ENCODE peak calls at places on chromosome 17, in four cellular contexts. One of them, this sample, is unnamed.

GRCh38 chr17:77271421-77271820 is 130.7 kb downstream of the SEC14L1 start:
- DNase-seq in psoas muscle: no peak
- DNase-seq in NCI-H1436: no peak
- DNase-seq in activated T-helper 9 cell treated with anti-CD3 and anti-CD28 coated beads, Interleukin-2, amount 50 U/mL, for 16 hours: no peak
- DNase-seq in this sample: no peak

GRCh38 chr17:19486351-19487008 is 47.2 kb upstream of the SLC47A1 start:
- DNase-seq in psoas muscle: no peak
- DNase-seq in NCI-H1436: no peak
- DNase-seq in activated T-helper 9 cell treated with anti-CD3 and anti-CD28 coated beads, Interleukin-2, amount 50 U/mL, for 16 hours: no peak
- DNase-seq in this sample: no peak

GRCh38 chr17:29723283-29724047 is 100.8 kb upstream of the CORO6 start:
- DNase-seq in psoas muscle: no peak
- DNase-seq in NCI-H1436: no peak
- DNase-seq in activated T-helper 9 cell treated with anti-CD3 and anti-CD28 coated beads, Interleukin-2, amount 50 U/mL, for 16 hours: no peak
- DNase-seq in this sample: no peak

GRCh38 chr17:4480929-4481898 is 17.5 kb upstream of the SPNS2 start:
- DNase-seq in psoas muscle: no peak
- DNase-seq in NCI-H1436: no peak
- DNase-seq in activated T-helper 9 cell treated with anti-CD3 and anti-CD28 coated beads, Interleukin-2, amount 50 U/mL, for 16 hours: no peak
- DNase-seq in this sample: no peak

GRCh38 chr17:5584971-5585794 is 874 bp upstream of the NLRP1 start:
- DNase-seq in psoas muscle: no peak
- DNase-seq in NCI-H1436: no peak
- DNase-seq in activated T-helper 9 cell treated with anti-CD3 and anti-CD28 coated beads, Interleukin-2, amount 50 U/mL, for 16 hours: no peak
- DNase-seq in this sample: no peak

GRCh38 chr17:29138184-29138955 is 41.8 kb downstream of the MYO18A start:
- DNase-seq in psoas muscle: no peak
- DNase-seq in NCI-H1436: no peak
- DNase-seq in activated T-helper 9 cell treated with anti-CD3 and anti-CD28 coated beads, Interleukin-2, amount 50 U/mL, for 16 hours: peak; percentile 54
- DNase-seq in this sample: peak; percentile 38

GRCh38 chr17:81230043-81230820 is 7.5 kb upstream of the CEP131 start:
- DNase-seq in psoas muscle: no peak
- DNase-seq in NCI-H1436: no peak
- DNase-seq in activated T-helper 9 cell treated with anti-CD3 and anti-CD28 coated beads, Interleukin-2, amount 50 U/mL, for 16 hours: no peak
- DNase-seq in this sample: no peak

GRCh38 chr17:27429666-27430382 is 26.4 kb upstream of the KSR1 start:
- DNase-seq in psoas muscle: no peak
- DNase-seq in NCI-H1436: no peak
- DNase-seq in activated T-helper 9 cell treated with anti-CD3 and anti-CD28 coated beads, Interleukin-2, amount 50 U/mL, for 16 hours: no peak
- DNase-seq in this sample: no peak

GRCh38 chr17:74663566-74663965 is 40.0 kb upstream of the CD300E start:
- DNase-seq in psoas muscle: no peak
- DNase-seq in NCI-H1436: no peak
- DNase-seq in activated T-helper 9 cell treated with anti-CD3 and anti-CD28 coated beads, Interleukin-2, amount 50 U/mL, for 16 hours: no peak
- DNase-seq in this sample: no peak

GRCh38 chr17:7249219-7249618 is 2.3 kb downstream of the CTDNEP1 start:
- DNase-seq in psoas muscle: no peak
- DNase-seq in NCI-H1436: no peak
- DNase-seq in activated T-helper 9 cell treated with anti-CD3 and anti-CD28 coated beads, Interleukin-2, amount 50 U/mL, for 16 hours: no peak
- DNase-seq in this sample: no peak

GRCh38 chr17:27491713-27492190 is 35.5 kb downstream of the KSR1 start:
- DNase-seq in psoas muscle: no peak
- DNase-seq in NCI-H1436: no peak
- DNase-seq in activated T-helper 9 cell treated with anti-CD3 and anti-CD28 coated beads, Interleukin-2, amount 50 U/mL, for 16 hours: no peak
- DNase-seq in this sample: no peak

GRCh38 chr17:27157297-27157696 is 136.6 kb upstream of the WSB1 start:
- DNase-seq in psoas muscle: no peak
- DNase-seq in NCI-H1436: no peak
- DNase-seq in activated T-helper 9 cell treated with anti-CD3 and anti-CD28 coated beads, Interleukin-2, amount 50 U/mL, for 16 hours: no peak
- DNase-seq in this sample: no peak

GRCh38 chr17:73956595-73957465 is 246.6 kb upstream of the RPL38 start:
- DNase-seq in psoas muscle: no peak
- DNase-seq in NCI-H1436: peak; percentile 70
- DNase-seq in activated T-helper 9 cell treated with anti-CD3 and anti-CD28 coated beads, Interleukin-2, amount 50 U/mL, for 16 hours: peak; percentile 16
- DNase-seq in this sample: no peak

GRCh38 chr17:43907425-43907981 is at the start of gene MPP2:
- DNase-seq in psoas muscle: peak; percentile 58
- DNase-seq in NCI-H1436: peak; percentile 54
- DNase-seq in activated T-helper 9 cell treated with anti-CD3 and anti-CD28 coated beads, Interleukin-2, amount 50 U/mL, for 16 hours: peak; percentile 26
- DNase-seq in this sample: no peak

GRCh38 chr17:20919990-20920812 is 122.6 kb downstream of the USP22 start:
- DNase-seq in psoas muscle: no peak
- DNase-seq in NCI-H1436: no peak
- DNase-seq in activated T-helper 9 cell treated with anti-CD3 and anti-CD28 coated beads, Interleukin-2, amount 50 U/mL, for 16 hours: no peak
- DNase-seq in this sample: no peak

GRCh38 chr17:80970044-80970761 is 21.4 kb upstream of the CHMP6 start:
- DNase-seq in psoas muscle: peak; percentile 62
- DNase-seq in NCI-H1436: peak; percentile 22
- DNase-seq in activated T-helper 9 cell treated with anti-CD3 and anti-CD28 coated beads, Interleukin-2, amount 50 U/mL, for 16 hours: no peak
- DNase-seq in this sample: no peak

GRCh38 chr17:82338858-82339633 is 5.5 kb upstream of the SECTM1 start:
- DNase-seq in psoas muscle: no peak
- DNase-seq in NCI-H1436: no peak
- DNase-seq in activated T-helper 9 cell treated with anti-CD3 and anti-CD28 coated beads, Interleukin-2, amount 50 U/mL, for 16 hours: no peak
- DNase-seq in this sample: no peak

GRCh38 chr17:35577826-35578194 is 561 bp downstream of the PEX12 start:
- DNase-seq in psoas muscle: no peak
- DNase-seq in NCI-H1436: no peak
- DNase-seq in activated T-helper 9 cell treated with anti-CD3 and anti-CD28 coated beads, Interleukin-2, amount 50 U/mL, for 16 hours: no peak
- DNase-seq in this sample: no peak

GRCh38 chr17:58335061-58335731 is 6.6 kb upstream of the TSPOAP1 start:
- DNase-seq in psoas muscle: no peak
- DNase-seq in NCI-H1436: no peak
- DNase-seq in activated T-helper 9 cell treated with anti-CD3 and anti-CD28 coated beads, Interleukin-2, amount 50 U/mL, for 16 hours: no peak
- DNase-seq in this sample: no peak

GRCh38 chr17:73754886-73755285 is 110.6 kb upstream of the SDK2 start:
- DNase-seq in psoas muscle: no peak
- DNase-seq in NCI-H1436: no peak
- DNase-seq in activated T-helper 9 cell treated with anti-CD3 and anti-CD28 coated beads, Interleukin-2, amount 50 U/mL, for 16 hours: no peak
- DNase-seq in this sample: no peak

GRCh38 chr17:38562215-38562569 is 43.6 kb downstream of the SRCIN1 start:
- DNase-seq in psoas muscle: no peak
- DNase-seq in NCI-H1436: no peak
- DNase-seq in activated T-helper 9 cell treated with anti-CD3 and anti-CD28 coated beads, Interleukin-2, amount 50 U/mL, for 16 hours: no peak
- DNase-seq in this sample: no peak

GRCh38 chr17:39125143-39125875 is 26.1 kb downstream of the PLXDC1 start:
- DNase-seq in psoas muscle: no peak
- DNase-seq in NCI-H1436: no peak
- DNase-seq in activated T-helper 9 cell treated with anti-CD3 and anti-CD28 coated beads, Interleukin-2, amount 50 U/mL, for 16 hours: no peak
- DNase-seq in this sample: no peak

GRCh38 chr17:50767446-50767845 is at the start of gene ANKRD40CL:
- DNase-seq in psoas muscle: no peak
- DNase-seq in NCI-H1436: no peak
- DNase-seq in activated T-helper 9 cell treated with anti-CD3 and anti-CD28 coated beads, Interleukin-2, amount 50 U/mL, for 16 hours: no peak
- DNase-seq in this sample: no peak

GRCh38 chr17:16933317-16934132 is 38.4 kb downstream of the TNFRSF13B start:
- DNase-seq in psoas muscle: peak; percentile 58
- DNase-seq in NCI-H1436: no peak
- DNase-seq in activated T-helper 9 cell treated with anti-CD3 and anti-CD28 coated beads, Interleukin-2, amount 50 U/mL, for 16 hours: no peak
- DNase-seq in this sample: no peak

GRCh38 chr17:51636291-51636690 is 375.9 kb downstream of the UTP18 start:
- DNase-seq in psoas muscle: no peak
- DNase-seq in NCI-H1436: no peak
- DNase-seq in activated T-helper 9 cell treated with anti-CD3 and anti-CD28 coated beads, Interleukin-2, amount 50 U/mL, for 16 hours: no peak
- DNase-seq in this sample: no peak

GRCh38 chr17:39114744-39115534 is 36.5 kb downstream of the PLXDC1 start:
- DNase-seq in psoas muscle: peak; percentile 23
- DNase-seq in NCI-H1436: no peak
- DNase-seq in activated T-helper 9 cell treated with anti-CD3 and anti-CD28 coated beads, Interleukin-2, amount 50 U/mL, for 16 hours: no peak
- DNase-seq in this sample: no peak

GRCh38 chr17:63967953-63968352 is 4.8 kb downstream of the SCN4A start:
- DNase-seq in psoas muscle: no peak
- DNase-seq in NCI-H1436: no peak
- DNase-seq in activated T-helper 9 cell treated with anti-CD3 and anti-CD28 coated beads, Interleukin-2, amount 50 U/mL, for 16 hours: no peak
- DNase-seq in this sample: no peak

GRCh38 chr17:79811036-79811887 is 14.4 kb upstream of the CBX8 start:
- DNase-seq in psoas muscle: no peak
- DNase-seq in NCI-H1436: peak; percentile 82
- DNase-seq in activated T-helper 9 cell treated with anti-CD3 and anti-CD28 coated beads, Interleukin-2, amount 50 U/mL, for 16 hours: no peak
- DNase-seq in this sample: no peak

GRCh38 chr17:58569216-58569615 is 54.8 kb upstream of the MTMR4 start:
- DNase-seq in psoas muscle: no peak
- DNase-seq in NCI-H1436: no peak
- DNase-seq in activated T-helper 9 cell treated with anti-CD3 and anti-CD28 coated beads, Interleukin-2, amount 50 U/mL, for 16 hours: no peak
- DNase-seq in this sample: no peak

GRCh38 chr17:49880291-49881053 is 32.6 kb upstream of the TAC4 start:
- DNase-seq in psoas muscle: peak; percentile 71
- DNase-seq in NCI-H1436: peak; percentile 82
- DNase-seq in activated T-helper 9 cell treated with anti-CD3 and anti-CD28 coated beads, Interleukin-2, amount 50 U/mL, for 16 hours: peak; percentile 56
- DNase-seq in this sample: peak; percentile 50